ENCODE peak calls at places on chromosomes 4 and X, in seven cellular contexts. I is HFF-Myc, H is glutamatergic neuron, A is mucosa of descending colon, K is omental fat pad, X is suprapubic skin, T is MM.1S. J is an unnamed sample.

GRCh38 chrX:81120936-81121351 is 80.8 kb downstream of the HMGN5 start:
- DNase-seq in I (no peak), H (peak; percentile 40), A (no peak), K (no peak), X (no peak), T (peak; percentile 78), J (peak; percentile 14)

GRCh38 chr4:790466-790820 is 35.5 kb downstream of the CPLX1 start:
- DNase-seq in I (no peak), H (no peak), A (no peak), K (no peak), X (no peak), T (no peak), J (no peak)

GRCh38 chr4:8917868-8918783 is 46.5 kb upstream of the HMX1 start:
- DNase-seq in I (peak; percentile 10), H (peak; percentile 93), A (peak; percentile 52), K (peak; percentile 30), X (peak; percentile 76), T (peak; percentile 55), J (peak; percentile 0)

GRCh38 chr4:164621886-164622521 is 131.9 kb upstream of the SMIM31 start:
- DNase-seq in I (no peak), H (no peak), A (no peak), K (no peak), X (no peak), T (no peak), J (no peak)

GRCh38 chrX:33307954-33308353 is 96.6 kb upstream of the DMD start:
- DNase-seq in I (no peak), H (no peak), A (no peak), K (no peak), X (no peak), T (no peak), J (no peak)

GRCh38 chrX:123961268-123962005 is at the start of gene STAG2:
- DNase-seq in I (peak; percentile 59), H (peak; percentile 69), A (peak; percentile 68), K (no peak), X (no peak), T (peak; percentile 44), J (peak; percentile 19)

GRCh38 chr4:31545755-31546154 is 825.6 kb downstream of the PCDH7 start:
- DNase-seq in I (no peak), H (no peak), A (no peak), K (no peak), X (no peak), T (no peak), J (no peak)

GRCh38 chr4:29081230-29081955 is 1638.8 kb upstream of the PCDH7 start:
- DNase-seq in I (no peak), H (no peak), A (no peak), K (no peak), X (no peak), T (no peak), J (no peak)

GRCh38 chrX:287670-288069 is 6.5 kb downstream of the PLCXD1 start:
- DNase-seq in I (no peak), H (no peak), A (peak; percentile 13), K (no peak), X (no peak), T (no peak), J (no peak)

GRCh38 chr4:75561789-75562188 is 5.9 kb downstream of the ODAPH start:
- DNase-seq in I (no peak), H (no peak), A (no peak), K (no peak), X (no peak), T (no peak), J (no peak)

GRCh38 chr4:48939785-48940184 is 33.2 kb upstream of the OCIAD2 start:
- DNase-seq in I (peak; percentile 71), H (no peak), A (no peak), K (no peak), X (no peak), T (no peak), J (peak; percentile 74)

GRCh38 chrX:105313596-105313995 is 93.1 kb upstream of the TEX13A start:
- DNase-seq in I (no peak), H (no peak), A (no peak), K (no peak), X (no peak), T (no peak), J (no peak)

GRCh38 chr4:121651597-121651996 is 45.2 kb downstream of the ANXA5 start:
- DNase-seq in I (no peak), H (no peak), A (no peak), K (no peak), X (no peak), T (no peak), J (no peak)

GRCh38 chrX:18961686-18962085 is 22.2 kb downstream of the PHKA2 start:
- DNase-seq in I (no peak), H (no peak), A (no peak), K (no peak), X (no peak), T (no peak), J (no peak)

GRCh38 chrX:154840856-154841255 is 6.4 kb upstream of the SMIM9 start:
- DNase-seq in I (peak; percentile 15), H (no peak), A (no peak), K (no peak), X (no peak), T (peak; percentile 57), J (no peak)

GRCh38 chrX:96906741-96907140 is 23.0 kb downstream of the RPA4 start:
- DNase-seq in I (no peak), H (no peak), A (no peak), K (no peak), X (no peak), T (no peak), J (no peak)

GRCh38 chrX:153582896-153583295 is 16.0 kb downstream of the CCNQ start:
- DNase-seq in I (no peak), H (peak; percentile 60), A (peak; percentile 70), K (no peak), X (no peak), T (peak; percentile 28), J (peak; percentile 9)

GRCh38 chrX:153587342-153587741 is 11.6 kb downstream of the CCNQ start:
- DNase-seq in I (no peak), H (no peak), A (no peak), K (no peak), X (no peak), T (no peak), J (no peak)

GRCh38 chrX:153583433-153583832 is 15.5 kb downstream of the CCNQ start:
- DNase-seq in I (no peak), H (no peak), A (no peak), K (no peak), X (no peak), T (no peak), J (no peak)

GRCh38 chrX:153588021-153588781 is 10.7 kb downstream of the CCNQ start:
- DNase-seq in I (no peak), H (no peak), A (no peak), K (no peak), X (no peak), T (no peak), J (no peak)

DNA sequence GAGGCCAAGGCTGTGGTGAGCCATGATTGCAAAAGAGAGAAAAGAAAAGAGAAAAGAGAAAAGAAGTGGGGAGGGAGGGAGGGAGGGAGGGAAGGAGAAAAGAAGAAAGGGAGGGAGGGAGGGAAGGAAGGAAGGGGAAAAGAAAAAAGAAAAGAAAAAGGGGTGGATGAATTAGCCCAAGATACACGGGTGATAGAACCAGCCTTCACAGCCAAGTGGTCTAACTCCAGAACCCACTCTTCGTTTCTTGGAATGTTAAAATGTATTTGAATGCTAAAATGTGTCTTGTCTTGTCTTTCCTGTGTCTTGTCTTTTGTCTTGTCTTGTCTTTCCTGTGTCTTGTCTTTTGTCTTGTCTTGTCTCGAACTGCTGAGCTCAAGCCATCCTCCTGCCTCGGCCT is 13.1 kb downstream of the CCNQ start:
- DNase-seq in I (no peak), H (no peak), A (no peak), K (no peak), X (no peak), T (no peak), J (no peak)
- TF ChIP-seq CTCF in I (no peak), H (no peak), A (no peak), K (no peak), X (no peak), T (no peak), J (no peak)

DNA sequence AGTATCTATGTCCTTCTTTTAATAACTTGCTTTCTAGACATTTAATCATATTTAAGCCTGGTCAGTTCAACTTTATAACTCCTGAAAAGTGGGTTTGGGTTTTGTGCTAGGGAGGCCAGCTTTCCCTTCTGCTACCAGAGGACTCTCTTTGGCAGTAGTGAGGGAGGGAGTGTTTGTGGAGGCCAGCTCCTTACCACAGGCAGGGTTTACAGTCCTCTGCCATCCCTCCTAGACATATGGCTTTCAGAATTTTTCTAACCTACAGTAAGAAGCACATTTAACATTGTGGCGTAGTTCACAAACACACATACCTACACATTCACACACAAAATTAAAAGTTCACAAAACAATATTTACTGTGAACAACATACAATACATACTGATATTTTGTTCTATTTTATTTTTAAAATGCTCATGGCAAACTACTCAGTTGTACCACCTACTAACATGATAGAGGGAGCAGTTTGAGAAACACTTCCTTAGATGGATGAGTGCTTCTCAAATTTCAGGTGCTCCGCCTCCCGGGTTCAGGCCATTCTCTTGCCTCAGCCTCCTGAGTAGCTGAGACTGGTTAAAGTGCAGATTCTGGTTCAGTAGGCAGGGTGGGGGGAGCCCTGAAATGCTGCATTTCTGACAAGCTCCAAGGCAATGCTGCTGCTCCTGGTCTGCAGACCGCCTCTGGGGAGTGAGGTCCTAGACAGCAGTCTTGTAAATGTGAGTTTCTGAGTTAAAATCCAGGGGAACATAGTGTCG is 86.7 kb downstream of the PTTG2 start:
- DNase-seq in I (no peak), H (no peak), A (no peak), K (no peak), X (no peak), T (no peak), J (no peak)
- TF ChIP-seq CTCF in I (no peak), H (no peak), A (no peak), K (no peak), X (no peak), T (no peak), J (no peak)

DNA sequence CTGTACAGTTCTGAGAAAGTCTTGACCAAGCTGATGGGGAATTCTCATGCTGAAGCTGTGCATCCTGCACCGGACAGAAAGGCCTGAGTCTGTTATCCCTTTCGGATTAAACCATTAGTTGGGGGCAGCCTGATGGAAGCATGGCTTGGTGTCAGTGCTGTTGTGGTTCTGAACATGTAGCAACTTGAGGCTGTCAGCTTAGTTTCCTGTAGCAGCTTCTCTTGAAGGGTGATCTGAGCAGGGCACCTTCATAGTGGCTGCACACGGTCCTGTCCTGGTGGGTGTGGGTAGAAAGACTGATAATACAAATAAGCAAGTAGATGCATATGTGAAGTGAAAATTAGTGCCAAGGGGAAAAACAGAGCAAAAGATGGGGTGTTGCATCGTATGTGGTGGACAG is 11.7 kb downstream of the KIAA0232 start:
- DNase-seq in I (no peak), H (no peak), A (no peak), K (no peak), X (no peak), T (no peak), J (no peak)
- TF ChIP-seq CTCF in I (no peak), H (no peak), A (no peak), K (no peak), X (no peak), T (no peak), J (no peak)

DNA sequence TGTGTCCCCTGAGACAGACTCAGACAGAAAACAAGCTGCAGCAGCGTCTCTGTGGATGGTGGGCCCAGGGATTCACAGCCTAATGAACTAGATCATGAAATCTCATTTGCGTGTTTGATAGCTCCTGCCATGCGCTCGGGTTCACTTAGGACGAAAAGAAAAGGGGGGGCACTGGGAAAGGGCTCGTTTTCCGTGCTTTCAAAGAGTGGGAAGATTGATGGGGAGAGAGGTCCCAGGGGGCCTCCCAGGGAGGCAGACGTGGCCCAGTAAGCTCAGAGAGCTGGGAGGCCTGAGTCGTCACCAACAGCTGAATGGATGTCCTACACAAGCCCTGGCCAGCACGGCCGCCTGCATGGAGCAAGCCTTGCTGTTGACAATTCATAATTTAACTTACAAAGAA is 446.9 kb downstream of the BCOR start:
- DNase-seq in I (no peak), H (peak; percentile 30), A (no peak), K (no peak), X (no peak), T (no peak), J (no peak)
- TF ChIP-seq CTCF in I (no peak), H (no peak), A (no peak), K (no peak), X (no peak), T (no peak), J (no peak)

J was measured in kidney epithelial cell.